ENCODE peak calls at places on chromosomes 7 and 10, in five cellular contexts. H is spleen, J is transverse colon, S is upper lobe of left lung, F is HepG2. A is an unnamed sample.

GRCh38 chr10:23284674-23285335 is 59.8 kb downstream of the C10orf67 start:
- DNase-seq in J (no peak), H (no peak), F (no peak), S (no peak), A (no peak)

GRCh38 chr10:77774940-77775391 is 137.4 kb upstream of the KCNMA1 start:
- DNase-seq in H (no peak), F (peak; percentile 22), S (no peak), J (no peak), A (no peak)

GRCh38 chr10:118769898-118770600 is 15.3 kb upstream of the CACUL1 start:
- DNase-seq in F (no peak), J (no peak), S (no peak), H (no peak), A (no peak)

GRCh38 chr10:98446121-98446655 is 547 bp downstream of the HPS1 start:
- DNase-seq in H (peak; percentile 92), F (no peak), S (no peak), J (peak; percentile 46), A (no peak)

GRCh38 chr7:158317238-158318205 is 270.1 kb downstream of the PTPRN2 start:
- DNase-seq in H (peak; percentile 73), F (no peak), J (no peak), S (peak; percentile 78), A (no peak)

GRCh38 chr7:49797987-49798660 is 24.7 kb downstream of the VWC2 start:
- DNase-seq in H (no peak), F (no peak), J (no peak), S (no peak), A (no peak)

GRCh38 chr10:60910543-60910942 is 33.4 kb downstream of the RHOBTB1 start:
- DNase-seq in S (no peak), H (no peak), J (no peak), F (no peak), A (no peak)

GRCh38 chr7:150515752-150516151 is 1.1 kb downstream of the GIMAP7 start:
- DNase-seq in J (no peak), F (no peak), H (no peak), S (no peak), A (no peak)

GRCh38 chr7:124387056-124387455 is 354.2 kb upstream of the TMEM229A start:
- DNase-seq in H (no peak), S (no peak), J (no peak), F (no peak), A (no peak)

GRCh38 chr10:2205406-2205805 is 468.1 kb upstream of the ADARB2 start:
- DNase-seq in F (no peak), H (no peak), J (no peak), S (no peak), A (no peak)

GRCh38 chr7:48759431-48760080 is 164.8 kb upstream of the CDC14C start:
- DNase-seq in H (no peak), F (no peak), J (no peak), S (no peak), A (no peak)

GRCh38 chr7:151115836-151116418 is 29.7 kb downstream of the AGAP3 start:
- DNase-seq in H (no peak), J (peak; percentile 78), F (no peak), S (peak; percentile 86), A (no peak)

GRCh38 chr7:157528785-157529341 is 192.1 kb downstream of the DNAJB6 start:
- DNase-seq in J (no peak), F (no peak), H (peak; percentile 63), S (no peak), A (no peak)

GRCh38 chr7:102874166-102874829 is 38.5 kb upstream of the LRRC17 start:
- DNase-seq in F (peak; percentile 73), S (no peak), J (no peak), H (no peak), A (peak; percentile 25)

GRCh38 chr7:875476-876076 is 778 bp upstream of the GET4 start:
- DNase-seq in J (peak; percentile 30), F (no peak), S (peak; percentile 79), H (peak; percentile 92), A (no peak)

GRCh38 chr7:875051-875450 is 1.3 kb upstream of the GET4 start:
- DNase-seq in J (no peak), F (no peak), H (no peak), S (no peak), A (no peak)

GRCh38 chr7:876972-877311 is 588 bp downstream of the GET4 start:
- DNase-seq in H (no peak), J (no peak), S (no peak), F (no peak), A (no peak)

GRCh38 chr7:877312-878232 is 1.2 kb downstream of the GET4 start:
- DNase-seq in H (peak; percentile 87), S (peak; percentile 82), F (peak; percentile 23), J (peak; percentile 48), A (no peak)

GRCh38 chr7:876077-876971 is at the start of gene GET4:
- DNase-seq in H (peak; percentile 99), S (peak; percentile 99), F (peak; percentile 65), J (peak; percentile 97), A (peak; percentile 95)
- TF ChIP-seq POLR2A in H (peak; percentile 33), S (peak; percentile 61), F (peak; percentile 67), J (peak; percentile 76), A (peak; percentile 65)

DNA sequence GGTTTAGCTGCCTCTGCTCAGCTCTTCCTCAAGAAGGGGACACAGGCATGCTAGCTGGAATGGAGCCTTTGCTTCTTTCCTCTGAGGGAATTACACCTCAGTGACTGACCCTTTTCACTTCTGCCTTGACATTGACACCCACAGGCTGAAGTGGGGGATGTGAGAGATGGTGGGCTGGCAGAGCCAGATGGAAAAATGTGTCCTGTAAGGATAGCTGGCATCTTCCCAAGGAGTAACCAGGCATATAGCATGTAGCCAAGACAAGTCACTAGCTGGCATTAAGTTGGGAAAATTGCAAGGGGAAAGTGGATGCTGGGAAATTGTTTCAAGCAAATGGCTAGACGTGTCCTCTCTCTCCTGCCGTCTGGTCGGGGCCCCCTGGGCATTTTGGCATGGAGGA is 19.9 kb downstream of the STMP1 start:
- DNase-seq in H (no peak), S (no peak), F (no peak), J (no peak), A (no peak)
- TF ChIP-seq POLR2AphosphoS5 in H (no peak), S (no peak), F (no peak), J (no peak), A (no peak)

DNA sequence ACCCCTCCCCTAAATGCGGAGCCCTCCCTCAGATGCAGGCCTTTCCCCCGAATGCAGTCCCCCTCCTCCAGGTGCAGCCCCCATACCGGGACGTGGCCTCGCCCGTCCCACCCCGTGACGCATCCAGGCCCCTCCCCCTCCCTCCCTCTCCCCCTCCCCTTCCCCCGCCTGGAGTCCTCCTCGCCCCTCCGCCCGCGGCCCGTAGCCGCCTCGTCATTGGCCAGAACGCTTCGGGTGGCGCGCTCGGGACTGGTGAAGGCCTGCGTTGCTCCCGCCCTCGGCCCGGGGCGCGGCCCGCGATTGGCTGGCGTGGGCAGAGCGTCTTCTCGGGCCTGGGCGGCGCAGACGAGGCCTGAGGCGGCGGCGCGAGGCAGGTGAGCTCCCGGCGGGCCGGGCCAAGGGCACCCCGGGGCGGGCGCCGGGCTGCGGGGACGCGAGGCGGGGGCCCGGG is 16.0 kb upstream of the SUN1 start:
- DNase-seq in F (peak; percentile 93), S (peak; percentile 100), J (peak; percentile 98), H (peak; percentile 98), A (peak; percentile 99)
- TF ChIP-seq POLR2A in F (peak; percentile 38), S (no peak), J (peak; percentile 55), H (no peak), A (no peak)

DNA sequence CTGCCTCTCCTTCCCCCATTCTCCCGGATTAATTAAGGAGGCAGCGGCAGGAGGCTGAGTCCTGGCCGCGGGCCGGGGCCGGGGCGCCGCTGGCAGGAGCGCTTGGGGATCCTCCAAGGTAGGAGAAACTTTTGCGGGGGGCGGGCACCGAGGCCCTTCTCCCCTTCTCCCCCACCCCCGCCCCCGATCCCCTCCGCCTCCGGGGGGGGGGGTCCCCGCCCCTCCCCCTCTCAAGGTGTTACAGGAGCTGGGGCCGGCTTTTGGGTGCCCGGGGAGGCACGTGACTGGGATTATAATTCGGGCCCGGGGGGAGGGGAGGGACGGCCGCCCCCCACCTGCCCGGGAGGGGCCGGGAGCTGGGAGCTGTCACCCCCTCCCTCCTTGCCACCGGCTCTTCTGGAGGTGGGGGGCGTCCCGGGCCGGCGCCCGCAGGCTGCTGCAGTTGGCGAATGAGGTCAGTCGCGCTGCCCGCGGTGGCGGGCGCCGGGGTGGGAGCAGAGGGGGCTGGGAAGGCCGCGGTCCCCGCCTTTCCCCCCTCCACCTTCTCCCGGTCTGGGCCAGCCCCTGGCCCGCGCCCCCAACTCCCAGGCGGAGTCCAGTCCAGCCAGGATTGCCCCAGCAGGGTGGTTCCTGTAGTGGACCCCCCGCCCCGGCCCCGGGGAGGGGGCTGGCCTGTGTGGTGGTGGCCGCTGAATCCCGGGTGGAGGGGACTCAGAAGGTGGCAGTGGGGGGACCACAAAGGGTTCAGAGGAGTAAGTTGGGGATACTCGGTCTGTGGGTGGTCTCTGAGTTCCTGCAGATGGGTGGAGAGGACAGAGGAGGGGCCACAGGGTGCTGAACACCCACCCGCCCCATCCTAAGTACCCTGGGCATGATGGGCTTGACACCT is 597 bp downstream of the GTF2IRD1 start:
- DNase-seq in J (no peak), F (no peak), S (peak; percentile 87), H (no peak), A (no peak)
- TF ChIP-seq POLR2AphosphoS5 in J (no peak), F (no peak), S (no peak), H (no peak), A (no peak)

DNA sequence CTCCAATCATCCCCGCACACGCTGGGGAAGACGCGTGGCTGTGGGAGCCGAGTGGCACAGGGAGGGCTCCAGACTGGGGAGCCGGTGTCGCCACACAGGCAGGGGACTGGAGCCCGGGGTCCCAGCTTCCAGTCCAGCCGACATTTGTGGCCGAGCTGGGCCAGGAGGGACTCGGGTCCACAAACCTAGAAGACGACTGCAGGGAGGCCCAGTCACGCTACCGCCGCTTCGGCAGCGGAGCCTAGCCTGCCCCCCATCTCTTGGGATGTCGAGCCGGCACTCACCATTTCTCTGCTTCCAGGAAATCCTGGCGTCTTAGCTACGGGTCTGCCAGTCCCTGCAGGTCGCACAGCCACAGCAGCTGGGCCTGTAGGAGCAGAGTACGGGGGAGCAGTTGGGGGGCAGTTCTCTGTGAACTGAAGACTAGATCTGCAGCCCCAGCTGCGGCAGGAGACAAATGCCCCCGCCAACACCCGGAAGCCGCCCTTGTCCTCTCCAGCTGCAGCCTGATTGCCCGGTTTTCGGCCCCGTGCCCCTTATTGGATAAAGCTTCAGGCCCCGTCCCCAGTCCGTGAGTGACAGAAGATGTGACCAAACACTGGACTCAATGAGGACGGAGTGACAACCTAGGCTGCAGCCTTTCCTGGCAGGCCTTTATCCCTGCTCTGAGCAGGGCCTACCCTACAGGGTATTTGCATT is 270.7 kb downstream of the ZNF33B start:
- DNase-seq in J (peak; percentile 9), F (no peak), H (peak; percentile 78), S (peak; percentile 77), A (no peak)
- TF ChIP-seq POLR2A in J (no peak), F (no peak), H (no peak), S (peak; percentile 34), A (no peak)

GRCh38 chr10:103737735-103738367 is 117.5 kb downstream of the SH3PXD2A start:
- DNase-seq in F (no peak), H (no peak), J (no peak), S (no peak), A (no peak)

GRCh38 chr10:103740683-103741082 is 114.7 kb downstream of the SH3PXD2A start:
- DNase-seq in H (no peak), S (no peak), J (no peak), F (no peak), A (no peak)

GRCh38 chr10:103736044-103736443 is 119.3 kb downstream of the SH3PXD2A start:
- DNase-seq in S (no peak), F (no peak), J (no peak), H (no peak), A (no peak)

GRCh38 chr10:103736763-103737162 is 118.6 kb downstream of the SH3PXD2A start:
- DNase-seq in J (no peak), F (peak; percentile 34), H (no peak), S (no peak), A (no peak)

GRCh38 chr10:103739039-103739764 is 116.2 kb downstream of the SH3PXD2A start:
- DNase-seq in F (no peak), H (no peak), J (peak; percentile 40), S (no peak), A (no peak)
- TF ChIP-seq POLR2AphosphoS5 in F (no peak), H (no peak), J (no peak), S (no peak), A (no peak)